ENCODE peak calls at places on chromosome 10, in seven cellular contexts. A, J, R, T, O, X and C are unnamed samples.
A peak's percentile ranks its signal among the peaks of the same experiment; 100 is the strongest.

GRCh38 chr10:101901340-101901739 is 57.7 kb upstream of the KCNIP2 start:
- DNase-seq in A (no peak), J (no peak), O (peak; percentile 77), X (no peak), R (no peak), T (no peak), C (no peak)

GRCh38 chr10:28326516-28327493 is 23.9 kb upstream of the MPP7 start:
- DNase-seq in R (peak; percentile 23), X (no peak), O (no peak), A (no peak), J (no peak), T (no peak), C (no peak)

GRCh38 chr10:78784454-78785414 is 284.0 kb upstream of the ZMIZ1 start:
- DNase-seq in O (no peak), A (no peak), X (no peak), J (no peak), T (no peak), R (no peak), C (no peak)

GRCh38 chr10:99467236-99467999 is 37.0 kb upstream of the GOT1 start:
- DNase-seq in A (no peak), R (no peak), T (no peak), O (no peak), X (no peak), J (no peak), C (no peak)

GRCh38 chr10:71729023-71729649 is 9.6 kb upstream of the C10orf105 start:
- DNase-seq in T (no peak), J (no peak), R (peak; percentile 8), A (peak; percentile 75), X (peak; percentile 79), O (no peak), C (no peak)

GRCh38 chr10:35643976-35644799 is 2.1 kb upstream of the FZD8 start:
- DNase-seq in O (no peak), A (no peak), J (no peak), R (no peak), T (no peak), X (no peak), C (no peak)

GRCh38 chr10:102434251-102434913 is 2.0 kb upstream of the CUEDC2 start:
- DNase-seq in A (no peak), J (no peak), R (peak; percentile 72), X (no peak), O (no peak), T (no peak), C (no peak)

GRCh38 chr10:112821042-112821441 is 129.0 kb upstream of the TCF7L2 start:
- DNase-seq in J (no peak), X (no peak), O (no peak), T (no peak), R (no peak), A (no peak), C (no peak)

GRCh38 chr10:6649903-6650302 is 69.8 kb upstream of the PRKCQ start:
- DNase-seq in A (no peak), R (no peak), T (no peak), X (no peak), O (no peak), J (no peak), C (no peak)

GRCh38 chr10:125992244-125992643 is 95.9 kb downstream of the FANK1 start:
- DNase-seq in X (no peak), O (no peak), T (no peak), R (no peak), A (no peak), J (no peak), C (no peak)

GRCh38 chr10:126252884-126253612 is 135.2 kb downstream of the ADAM12 start:
- DNase-seq in J (no peak), O (no peak), A (peak; percentile 16), X (no peak), T (no peak), R (no peak), C (no peak)

GRCh38 chr10:79397051-79397450 is 48.4 kb downstream of the ZCCHC24 start:
- DNase-seq in X (no peak), J (no peak), A (no peak), R (no peak), T (no peak), O (no peak), C (no peak)

GRCh38 chr10:75512534-75512933 is 81.1 kb downstream of the LRMDA start:
- DNase-seq in J (no peak), X (no peak), O (no peak), A (no peak), T (no peak), R (no peak), C (peak; percentile 83)

GRCh38 chr10:107740962-107741690 is 576.6 kb upstream of the SORCS1 start:
- DNase-seq in O (no peak), X (no peak), R (no peak), T (no peak), J (no peak), A (no peak), C (no peak)

DNA sequence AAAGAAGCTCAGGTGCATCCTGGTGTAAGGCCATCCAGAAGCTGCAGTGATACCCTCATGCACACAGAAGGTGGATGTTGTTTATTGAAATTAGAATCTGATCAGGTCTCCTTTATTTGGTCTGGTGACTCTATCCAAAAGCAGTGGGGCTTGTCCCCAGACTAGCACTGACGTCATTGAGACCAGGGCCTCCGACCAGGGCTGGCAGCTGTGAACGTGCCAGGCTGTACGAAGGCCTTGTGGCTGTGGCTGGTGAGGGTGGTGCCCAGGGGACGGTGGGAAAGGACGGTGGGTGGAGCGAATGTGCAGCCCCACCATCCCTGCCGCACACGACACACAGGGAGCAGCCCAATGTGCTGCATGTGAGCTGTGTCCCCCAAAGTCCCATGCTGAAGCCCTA is 160.0 kb downstream of the ADARB2 start:
- DNase-seq in O (no peak), J (no peak), A (no peak), X (no peak), R (no peak), T (no peak), C (no peak)
- TF ChIP-seq JUND in O (no peak), J (no peak), A (no peak), X (no peak), R (no peak), T (no peak), C (no peak)

GRCh38 chr10:44357141-44357540 is 27.8 kb downstream of the CXCL12 start:
- DNase-seq in R (no peak), O (no peak), T (no peak), X (no peak), A (no peak), J (no peak), C (no peak)
- TF ChIP-seq JUND in R (no peak), O (no peak), T (no peak), X (no peak), A (no peak), J (no peak), C (no peak)

GRCh38 chr10:86366033-86366901 is at the start of gene GRID1:
- DNase-seq in A (no peak), J (no peak), X (peak; percentile 98), T (peak; percentile 80), O (no peak), R (no peak), C (peak; percentile 80)
- TF ChIP-seq JUND in A (no peak), J (no peak), X (no peak), T (no peak), O (no peak), R (no peak), C (no peak)

GRCh38 chr10:62093863-62094291 is 174.8 kb downstream of the RTKN2 start:
- DNase-seq in R (peak; percentile 98), O (no peak), T (no peak), X (no peak), J (no peak), A (no peak), C (no peak)
- TF ChIP-seq JUND in R (no peak), O (no peak), T (no peak), X (no peak), J (no peak), A (no peak), C (peak; percentile 38)

DNA sequence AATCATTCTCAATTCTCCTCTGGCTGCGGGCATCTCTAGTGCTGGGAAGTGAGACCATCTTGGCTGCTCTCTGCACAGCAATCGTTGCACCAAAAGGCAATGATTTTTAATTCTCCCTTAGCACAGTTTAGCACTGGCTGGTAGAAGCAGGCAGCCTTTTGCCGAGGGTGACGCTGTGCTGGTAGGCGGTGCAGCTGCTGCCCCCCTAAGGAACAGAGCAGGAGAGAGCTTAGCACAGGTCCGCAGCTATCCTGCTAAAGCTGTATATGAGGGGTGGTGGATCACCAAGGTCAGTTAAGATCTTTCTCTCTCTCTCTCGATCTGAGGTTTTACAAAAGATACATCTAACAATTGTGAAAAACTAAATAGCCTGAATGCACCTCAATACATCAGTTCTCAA is 390.1 kb downstream of the GATA3 start:
- DNase-seq in T (peak; percentile 51), A (peak; percentile 3), X (peak; percentile 75), J (no peak), R (no peak), O (no peak), C (no peak)
- TF ChIP-seq JUND in T (no peak), A (no peak), X (no peak), J (no peak), R (no peak), O (no peak), C (no peak)

GRCh38 chr10:26797340-26797739 is 63.4 kb downstream of the ABI1 start:
- DNase-seq in T (no peak), R (no peak), O (no peak), X (no peak), A (peak; percentile 21), J (no peak), C (no peak)
- TF ChIP-seq JUND in T (no peak), R (no peak), O (no peak), X (no peak), A (no peak), J (no peak), C (no peak)

GRCh38 chr10:133329401-133330202 is 7.1 kb downstream of the CALY start:
- DNase-seq in R (peak; percentile 70), J (no peak), X (peak; percentile 90), O (no peak), T (peak; percentile 94), A (peak; percentile 87), C (peak; percentile 92)
- TF ChIP-seq JUND in R (no peak), J (no peak), X (no peak), O (no peak), T (no peak), A (no peak), C (no peak)